ENCODE peak calls at places on chromosome 4, in ten cellular contexts. Z, R, Q, L, S, C, J, N, G and V are unnamed samples.

GRCh38 chr4:818106-818921 is 7.6 kb downstream of the CPLX1 start:
- DNase-seq in Z (no peak), R (no peak), Q (peak), L (no peak), S (no peak), C (no peak), J (no peak), N (peak), G (no peak), V (no peak)

GRCh38 chr4:107600993-107601392 is 119.0 kb downstream of the PAPSS1 start:
- DNase-seq in Z (no peak), R (no peak), Q (no peak), L (no peak), S (no peak), C (no peak), J (peak), N (no peak), G (no peak), V (no peak)

GRCh38 chr4:155639674-155640529 is 26.7 kb upstream of the GUCY1A1 start:
- DNase-seq in Z (no peak), R (no peak), Q (no peak), L (no peak), S (no peak), C (no peak), J (no peak), N (no peak), G (peak), V (no peak)

GRCh38 chr4:184384056-184384809 is 90.1 kb downstream of the IRF2 start:
- DNase-seq in Z (peak), R (peak), Q (no peak), L (no peak), S (no peak), C (peak), J (peak), N (peak), G (peak), V (no peak)

GRCh38 chr4:4714330-4714729 is 145.1 kb upstream of the MSX1 start:
- DNase-seq in Z (no peak), R (no peak), Q (no peak), L (no peak), S (no peak), C (no peak), J (peak), N (no peak), G (peak), V (no peak)

GRCh38 chr4:98248984-98249383 is 12.2 kb upstream of the RAP1GDS1 start:
- DNase-seq in Z (no peak), R (no peak), Q (no peak), L (no peak), S (no peak), C (no peak), J (no peak), N (no peak), G (no peak), V (no peak)

GRCh38 chr4:91754716-91755115 is 549.0 kb upstream of the GRID2 start:
- DNase-seq in Z (no peak), R (no peak), Q (no peak), L (no peak), S (no peak), C (no peak), J (no peak), N (no peak), G (peak), V (no peak)

GRCh38 chr4:92333056-92333455 is 29.3 kb downstream of the GRID2 start:
- DNase-seq in Z (no peak), R (no peak), Q (no peak), L (no peak), S (no peak), C (no peak), J (no peak), N (no peak), G (peak), V (no peak)

GRCh38 chr4:174874898-174875297 is 43.3 kb upstream of the ADAM29 start:
- DNase-seq in Z (no peak), R (no peak), Q (no peak), L (no peak), S (no peak), C (no peak), J (no peak), N (no peak), G (no peak), V (no peak)

GRCh38 chr4:20723463-20723862 is 23.2 kb downstream of the PACRGL start:
- DNase-seq in Z (no peak), R (no peak), Q (no peak), L (no peak), S (no peak), C (no peak), J (no peak), N (no peak), G (no peak), V (no peak)

GRCh38 chr4:44804301-44804700 is 77.9 kb upstream of the GNPDA2 start:
- DNase-seq in Z (no peak), R (no peak), Q (no peak), L (no peak), S (no peak), C (no peak), J (no peak), N (no peak), G (no peak), V (no peak)

GRCh38 chr4:138697771-138698170 is 317.8 kb upstream of the NOCT start:
- DNase-seq in Z (no peak), R (no peak), Q (no peak), L (no peak), S (no peak), C (no peak), J (peak), N (no peak), G (peak), V (no peak)

GRCh38 chr4:161792991-161793390 is 370.8 kb downstream of the FSTL5 start:
- DNase-seq in Z (no peak), R (no peak), Q (no peak), L (no peak), S (no peak), C (no peak), J (no peak), N (peak), G (no peak), V (no peak)

GRCh38 chr4:170497729-170498128 is 408.0 kb upstream of the AADAT start:
- DNase-seq in Z (no peak), R (no peak), Q (no peak), L (no peak), S (no peak), C (no peak), J (no peak), N (no peak), G (peak), V (no peak)

GRCh38 chr4:168893807-168894206 is 116.2 kb downstream of the CBR4 start:
- DNase-seq in Z (no peak), R (no peak), Q (no peak), L (no peak), S (no peak), C (no peak), J (no peak), N (no peak), G (no peak), V (no peak)

GRCh38 chr4:79334783-79335182 is 8.9 kb upstream of the NAA11 start:
- DNase-seq in Z (no peak), R (no peak), Q (no peak), L (no peak), S (no peak), C (no peak), J (no peak), N (no peak), G (no peak), V (no peak)

GRCh38 chr4:156888762-156889161 is 82.8 kb downstream of the PDGFC start:
- DNase-seq in Z (no peak), R (no peak), Q (no peak), L (no peak), S (no peak), C (peak), J (peak), N (no peak), G (peak), V (no peak)